ENCODE peak calls at places on chromosome 15, in four cellular contexts. A, P, Y and B are unnamed samples.
A peak's percentile ranks its signal among the peaks of the same experiment; 100 is the strongest.

GRCh38 chr15:95432878-95433405 is 897.6 kb upstream of the NR2F2 start:
- DNase-seq in P (no peak), Y (no peak), A (no peak), B (no peak)

GRCh38 chr15:66630801-66631351 is 65.1 kb upstream of the LCTL start:
- DNase-seq in P (peak; percentile 94), Y (no peak), A (no peak), B (no peak)

GRCh38 chr15:71551566-71551965 is 258.8 kb upstream of the NR2E3 start:
- DNase-seq in P (no peak), Y (no peak), A (no peak), B (no peak)

GRCh38 chr15:62932436-62932835 is 110.1 kb upstream of the TPM1 start:
- DNase-seq in P (no peak), Y (no peak), A (peak; percentile 69), B (no peak)

GRCh38 chr15:98809273-98809672 is 160.9 kb downstream of the IGF1R start:
- DNase-seq in Y (no peak), A (no peak), P (no peak), B (no peak)

GRCh38 chr15:85120351-85121113 is 138.9 kb downstream of the PDE8A start:
- DNase-seq in Y (no peak), P (no peak), A (no peak), B (no peak)

GRCh38 chr15:57134877-57135276 is 216.4 kb downstream of the TCF12 start:
- DNase-seq in Y (no peak), P (no peak), A (no peak), B (no peak)

GRCh38 chr15:77650285-77650684 is 17.6 kb upstream of the LINGO1 start:
- DNase-seq in A (no peak), P (peak; percentile 62), Y (no peak), B (peak; percentile 84)

GRCh38 chr15:68001811-68002210 is 52.3 kb upstream of the PIAS1 start:
- DNase-seq in Y (no peak), A (no peak), P (no peak), B (no peak)

GRCh38 chr15:101039461-101039860 is 120.3 kb downstream of the LRRK1 start:
- DNase-seq in A (peak; percentile 64), P (no peak), Y (no peak), B (peak; percentile 2)

GRCh38 chr15:66043264-66043663 is 174.0 kb downstream of the RAB11A start:
- DNase-seq in P (no peak), Y (no peak), A (no peak), B (no peak)

GRCh38 chr15:92682772-92683510 is 27.4 kb upstream of the FAM174B start:
- DNase-seq in P (no peak), Y (no peak), A (peak; percentile 37), B (no peak)

GRCh38 chr15:25839638-25840156 is 23.4 kb downstream of the ATP10A start:
- DNase-seq in A (no peak), Y (no peak), P (no peak), B (no peak)

GRCh38 chr15:89419370-89419984 is 76.9 kb downstream of the RHCG start:
- DNase-seq in Y (no peak), P (peak; percentile 62), A (peak; percentile 31), B (peak; percentile 86)

GRCh38 chr15:95017950-95018349 is 786.6 kb downstream of the MCTP2 start:
- DNase-seq in P (no peak), Y (no peak), A (no peak), B (peak; percentile 44)

GRCh38 chr15:84631706-84632272 is 22.3 kb downstream of the WDR73 start:
- DNase-seq in Y (no peak), P (no peak), A (no peak), B (no peak)

DNA sequence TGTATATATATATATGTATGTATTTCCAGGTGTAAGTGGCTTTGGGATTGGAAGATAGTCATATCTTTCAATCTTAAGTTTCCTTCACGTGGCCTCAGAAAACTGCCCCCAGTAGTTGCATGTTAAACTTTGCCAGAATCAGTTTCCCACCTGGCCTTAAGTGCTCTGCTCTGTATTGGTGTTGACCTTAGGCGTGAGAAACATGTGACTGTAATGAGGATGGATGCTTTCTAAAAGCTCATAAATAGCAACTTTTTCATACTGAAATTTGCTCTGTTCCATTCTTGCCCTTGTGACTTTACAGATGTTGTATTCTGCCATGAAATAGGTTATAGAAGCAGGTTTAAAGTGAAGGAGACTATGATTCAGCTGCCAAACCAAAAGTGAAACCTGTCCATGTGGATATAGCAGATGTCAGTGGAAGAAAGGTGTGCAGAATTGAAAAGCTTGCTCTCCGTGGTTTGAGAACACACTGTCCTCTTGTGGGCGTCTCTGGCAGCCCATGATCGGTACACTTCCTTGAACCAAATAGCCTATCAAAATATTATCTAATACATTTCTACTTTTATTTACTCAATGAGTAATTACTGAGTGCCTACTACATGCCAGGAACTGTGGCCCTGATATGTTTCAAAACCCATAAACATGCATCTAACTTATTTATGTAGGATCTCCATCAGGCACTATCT is 15.8 kb downstream of the SCG5 start:
- DNase-seq in P (no peak), A (no peak), Y (peak; percentile 90), B (no peak)
- TF ChIP-seq CTCF in P (no peak), A (no peak), Y (peak; percentile 79), B (peak; percentile 15)

GRCh38 chr15:31362886-31363285 is 36.3 kb downstream of the KLF13 start:
- DNase-seq in Y (no peak), A (no peak), P (no peak), B (no peak)
- H3K27ac ChIP-seq in Y (peak overlapping the region; percentile 98), A (no peak overlapping the region), P (no peak overlapping the region), B (no peak overlapping the region)

GRCh38 chr15:36943496-36944361 is 156.6 kb downstream of the MEIS2 start:
- DNase-seq in Y (no peak), A (no peak), P (no peak), B (no peak)
- H3K79me2 ChIP-seq in Y (no peaks in the 10 kb centered on the region), A (no peaks in the 10 kb centered on the region), P (no peaks in the 10 kb centered on the region), B (no peaks in the 10 kb centered on the region)

GRCh38 chr15:44298878-44299277 is 10.4 kb downstream of the GOLM2 start:
- DNase-seq in P (peak; percentile 26), Y (no peak), A (no peak), B (peak; percentile 52)
- TF ChIP-seq CTCF in P (peak; percentile 55), Y (peak; percentile 34), A (no peak), B (peak; percentile 78)

GRCh38 chr15:80940331-80940730 is 49.3 kb downstream of the MESD start:
- DNase-seq in Y (no peak), P (no peak), A (no peak), B (no peak)
- H3K27ac ChIP-seq in Y (no peak overlapping the region), P (no peak overlapping the region), A (no peak overlapping the region), B (no peak overlapping the region)

DNA sequence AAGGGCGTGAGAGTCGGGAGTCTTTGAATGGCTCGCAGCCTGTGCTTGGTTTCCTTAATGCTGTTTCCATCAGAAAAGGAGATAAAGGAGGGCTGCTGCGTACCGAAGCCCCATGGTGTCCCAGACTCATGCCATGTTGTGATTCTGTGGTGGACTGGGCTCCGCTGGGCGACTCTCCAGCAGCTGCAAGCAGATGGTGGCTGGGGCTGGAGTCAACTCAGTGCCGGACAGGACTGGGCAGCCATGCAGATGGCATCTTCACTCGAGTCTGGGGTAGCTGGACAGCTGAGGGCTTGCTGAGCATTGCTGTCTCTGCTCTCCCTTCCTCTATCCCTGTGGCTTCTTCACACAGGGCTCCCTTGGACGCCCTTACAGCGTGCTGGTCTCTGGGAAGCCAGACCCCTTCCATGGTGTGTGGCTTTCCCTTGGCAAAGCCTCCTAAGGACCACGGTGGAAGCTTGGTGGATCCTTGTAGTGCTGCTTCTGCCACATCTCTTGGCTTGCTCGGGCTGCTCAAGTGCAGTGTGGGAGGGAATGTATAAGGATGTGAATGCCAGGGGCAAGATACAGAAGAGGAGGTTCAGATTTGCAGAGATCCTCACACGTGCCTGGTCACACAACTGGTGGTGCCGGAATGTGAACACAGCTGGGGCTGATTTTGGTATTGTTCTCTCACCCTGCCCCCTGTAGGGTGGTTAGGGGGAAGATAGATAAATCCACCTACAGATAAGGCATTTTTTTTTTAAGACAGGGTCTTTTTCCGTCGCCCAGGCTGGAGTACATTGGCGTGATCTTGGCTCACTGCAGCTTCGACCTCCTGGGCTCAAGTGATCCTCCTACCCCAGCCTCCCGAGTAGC is 9.0 kb downstream of the NIPA1 start:
- DNase-seq in A (no peak), P (no peak), Y (peak; percentile 11), B (no peak)
- H3K79me2 ChIP-seq in A (no peaks in the 10 kb centered on the region), P (peaks cover 84% of the 10 kb centered on the region), Y (peaks cover 87% of the 10 kb centered on the region), B (peaks cover 10% of the 10 kb centered on the region)